ENCODE peak calls at places on chromosome 6, in nine cellular contexts. V, M, P, W, H, E, F, A and J are unnamed samples.

GRCh38 chr6:118565317-118565960 is 17.3 kb downstream of the PLN start:
- DNase-seq in V (no peak), M (peak; percentile 57), P (no peak), W (peak; percentile 28), H (no peak), E (no peak), F (no peak), A (no peak), J (no peak)

GRCh38 chr6:84635081-84635745 is 129.2 kb downstream of the TBX18 start:
- DNase-seq in V (no peak), M (no peak), P (no peak), W (no peak), H (no peak), E (no peak), F (no peak), A (no peak), J (no peak)

GRCh38 chr6:76694779-76695178 is 622.3 kb upstream of the IMPG1 start:
- DNase-seq in V (no peak), M (no peak), P (no peak), W (no peak), H (no peak), E (no peak), F (no peak), A (no peak), J (no peak)

GRCh38 chr6:170225852-170226417 is 64.9 kb downstream of the DLL1 start:
- DNase-seq in V (no peak), M (no peak), P (peak; percentile 52), W (no peak), H (peak; percentile 59), E (peak; percentile 66), F (peak; percentile 7), A (peak; percentile 48), J (no peak)

GRCh38 chr6:90053614-90054013 is 159.3 kb downstream of the GJA10 start:
- DNase-seq in V (no peak), M (no peak), P (no peak), W (no peak), H (no peak), E (no peak), F (no peak), A (no peak), J (no peak)

GRCh38 chr6:15457903-15458530 is 204.8 kb downstream of the DTNBP1 start:
- DNase-seq in V (no peak), M (no peak), P (no peak), W (no peak), H (no peak), E (no peak), F (no peak), A (no peak), J (no peak)

GRCh38 chr6:166952567-166953464 is 3.5 kb downstream of the RNASET2 start:
- DNase-seq in V (no peak), M (peak; percentile 44), P (no peak), W (no peak), H (no peak), E (no peak), F (no peak), A (no peak), J (no peak)

GRCh38 chr6:6714498-6715360 is 126.2 kb downstream of the LY86 start:
- DNase-seq in V (no peak), M (no peak), P (no peak), W (no peak), H (no peak), E (no peak), F (no peak), A (no peak), J (no peak)

GRCh38 chr6:42292002-42292735 is 74.5 kb upstream of the MRPS10 start:
- DNase-seq in V (peak; percentile 78), M (no peak), P (no peak), W (no peak), H (no peak), E (no peak), F (no peak), A (no peak), J (no peak)

GRCh38 chr6:71038966-71039365 is 82.1 kb upstream of the B3GAT2 start:
- DNase-seq in V (no peak), M (no peak), P (no peak), W (no peak), H (no peak), E (no peak), F (no peak), A (no peak), J (no peak)
- H3K27me3 ChIP-seq in V (peaks cover 8% of the 10 kb centered on the region), M (no peaks in the 10 kb centered on the region), P (no peaks in the 10 kb centered on the region), W (no peaks in the 10 kb centered on the region), H (no peaks in the 10 kb centered on the region), E (no peaks in the 10 kb centered on the region), F (no peaks in the 10 kb centered on the region), A (peaks cover 3% of the 10 kb centered on the region), J (no peaks in the 10 kb centered on the region)

GRCh38 chr6:104959453-104959858 is 2.5 kb downstream of the LIN28B start:
- DNase-seq in V (no peak), M (no peak), P (no peak), W (no peak), H (no peak), E (no peak), F (no peak), A (no peak), J (no peak)
- H3K27me3 ChIP-seq in V (peaks cover 15% of the 10 kb centered on the region), M (peaks cover 15% of the 10 kb centered on the region), P (no peaks in the 10 kb centered on the region), W (no peaks in the 10 kb centered on the region), H (peaks cover 36% of the 10 kb centered on the region), E (peaks cover 57% of the 10 kb centered on the region), F (no peaks in the 10 kb centered on the region), A (peaks cover 46% of the 10 kb centered on the region), J (peaks cover 63% of the 10 kb centered on the region)

GRCh38 chr6:49606696-49607390 is 29.8 kb downstream of the RHAG start:
- DNase-seq in V (peak; percentile 43), M (peak; percentile 13), P (peak; percentile 42), W (peak; percentile 53), H (no peak), E (no peak), F (no peak), A (no peak), J (no peak)

GRCh38 chr6:49607391-49607982 is 29.2 kb downstream of the RHAG start:
- DNase-seq in V (no peak), M (no peak), P (no peak), W (no peak), H (no peak), E (no peak), F (no peak), A (no peak), J (no peak)
- H3K27me3 ChIP-seq in V (no peaks in the 10 kb centered on the region), M (no peaks in the 10 kb centered on the region), P (no peaks in the 10 kb centered on the region), W (no peaks in the 10 kb centered on the region), H (no peaks in the 10 kb centered on the region), E (no peaks in the 10 kb centered on the region), F (no peaks in the 10 kb centered on the region), A (peaks cover 4% of the 10 kb centered on the region), J (no peaks in the 10 kb centered on the region)

GRCh38 chr6:134052776-134053120 is 324 bp upstream of the SLC2A12 start:
- DNase-seq in V (no peak), M (no peak), P (no peak), W (no peak), H (no peak), E (no peak), F (no peak), A (no peak), J (no peak)
- H3K27me3 ChIP-seq in V (no peaks in the 10 kb centered on the region), M (peaks cover 2% of the 10 kb centered on the region), P (no peaks in the 10 kb centered on the region), W (no peaks in the 10 kb centered on the region), H (no peaks in the 10 kb centered on the region), E (no peaks in the 10 kb centered on the region), F (no peaks in the 10 kb centered on the region), A (no peaks in the 10 kb centered on the region), J (no peaks in the 10 kb centered on the region)

DNA sequence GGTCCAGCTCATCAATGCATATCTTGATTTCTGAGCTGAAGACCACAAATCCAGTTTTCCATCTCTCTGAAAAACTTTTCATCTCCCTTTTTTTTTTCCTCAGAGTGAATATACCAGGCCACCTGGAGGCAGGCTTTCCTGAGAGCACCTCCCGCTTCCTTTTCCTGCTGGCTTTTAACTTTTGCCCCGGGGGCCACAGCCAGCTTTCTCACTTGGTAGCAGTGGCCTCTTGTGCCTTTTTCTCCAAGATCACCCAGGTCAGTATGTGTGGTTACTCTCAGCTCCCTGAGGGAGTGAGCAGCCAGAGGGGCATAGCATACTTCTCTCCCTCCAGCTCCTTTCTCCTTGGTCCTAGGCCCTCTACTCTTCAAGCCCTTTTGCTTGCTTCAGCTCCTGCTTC is at the start of gene BTN1A1:
- DNase-seq in V (no peak), M (no peak), P (no peak), W (peak; percentile 35), H (no peak), E (no peak), F (no peak), A (no peak), J (no peak)
- H3K27me3 ChIP-seq in V (no peaks in the 10 kb centered on the region), M (peaks cover 13% of the 10 kb centered on the region), P (no peaks in the 10 kb centered on the region), W (peaks cover 28% of the 10 kb centered on the region), H (no peaks in the 10 kb centered on the region), E (peaks cover 30% of the 10 kb centered on the region), F (no peaks in the 10 kb centered on the region), A (peaks cover 40% of the 10 kb centered on the region), J (no peaks in the 10 kb centered on the region)

DNA sequence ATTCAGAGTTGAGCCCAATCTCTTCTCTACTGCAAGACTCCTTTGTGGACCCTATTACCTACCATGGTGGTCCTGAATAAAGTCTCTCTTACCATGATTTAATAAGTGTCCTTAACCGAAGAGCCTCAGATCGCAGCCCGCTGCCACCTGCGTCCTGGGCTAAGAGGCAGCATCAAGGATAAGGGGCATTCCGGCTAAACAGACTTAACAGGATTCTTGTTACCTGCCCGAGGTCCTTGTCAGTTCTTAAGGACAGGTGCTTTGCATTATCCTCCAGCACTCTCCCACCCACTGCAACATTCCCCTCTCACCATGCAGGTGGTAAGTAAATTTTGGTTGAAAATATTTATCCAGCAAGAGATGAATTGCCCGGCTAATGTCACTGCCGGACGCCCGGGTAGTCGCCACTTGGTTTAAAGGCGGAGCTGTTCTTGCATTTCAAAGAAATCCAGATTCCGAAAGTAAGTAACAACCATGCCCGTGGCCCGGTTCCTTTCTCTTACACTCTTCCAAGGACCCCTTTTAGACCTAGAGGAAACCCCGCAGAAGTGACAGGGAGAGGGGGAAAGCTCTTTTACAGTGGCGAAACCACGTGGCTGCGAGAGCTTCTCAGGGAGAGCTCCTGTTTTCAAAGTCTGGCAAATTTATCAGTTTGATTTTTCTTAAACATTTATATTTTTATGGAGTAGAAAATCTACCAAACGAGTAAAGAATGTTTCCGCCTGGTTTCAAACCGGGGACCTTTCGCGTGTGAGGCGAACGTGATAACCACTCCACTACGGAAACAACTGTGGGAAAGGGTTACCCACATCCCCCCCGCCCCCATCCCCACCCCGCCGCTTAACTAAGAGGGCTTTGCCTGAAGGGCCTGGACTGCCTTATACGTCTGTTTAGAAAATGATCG is 41.9 kb upstream of the PRSS16 start:
- DNase-seq in V (no peak), M (no peak), P (no peak), W (peak; percentile 60), H (no peak), E (no peak), F (no peak), A (no peak), J (no peak)
- H3K27me3 ChIP-seq in V (no peaks in the 10 kb centered on the region), M (no peaks in the 10 kb centered on the region), P (no peaks in the 10 kb centered on the region), W (peaks cover 3% of the 10 kb centered on the region), H (peaks cover 28% of the 10 kb centered on the region), E (peaks cover 39% of the 10 kb centered on the region), F (no peaks in the 10 kb centered on the region), A (peaks cover 50% of the 10 kb centered on the region), J (peaks cover 58% of the 10 kb centered on the region)

GRCh38 chr6:114712129-114712662 is 369.4 kb upstream of the HS3ST5 start:
- DNase-seq in V (no peak), M (no peak), P (no peak), W (no peak), H (no peak), E (no peak), F (no peak), A (no peak), J (no peak)

GRCh38 chr6:114707081-114707480 is 364.3 kb upstream of the HS3ST5 start:
- DNase-seq in V (no peak), M (no peak), P (no peak), W (no peak), H (no peak), E (no peak), F (no peak), A (no peak), J (no peak)
- H3K27me3 ChIP-seq in V (no peaks in the 10 kb centered on the region), M (no peaks in the 10 kb centered on the region), P (no peaks in the 10 kb centered on the region), W (no peaks in the 10 kb centered on the region), H (no peaks in the 10 kb centered on the region), E (no peaks in the 10 kb centered on the region), F (no peaks in the 10 kb centered on the region), A (no peaks in the 10 kb centered on the region), J (no peaks in the 10 kb centered on the region)

GRCh38 chr6:393391-394221 is 2.1 kb downstream of the IRF4 start:
- DNase-seq in V (no peak), M (no peak), P (no peak), W (peak; percentile 60), H (no peak), E (no peak), F (no peak), A (no peak), J (no peak)
- H3K27me3 ChIP-seq in V (peaks cover 89% of the 10 kb centered on the region), M (no peaks in the 10 kb centered on the region), P (peaks cover 3% of the 10 kb centered on the region), W (peaks cover 59% of the 10 kb centered on the region), H (peaks cover 29% of the 10 kb centered on the region), E (peaks cover 80% of the 10 kb centered on the region), F (no peaks in the 10 kb centered on the region), A (peaks cover 68% of the 10 kb centered on the region), J (no peaks in the 10 kb centered on the region)